ENCODE peak calls at places on chromosomes 6 and 20, in ten cellular contexts. I is mesendoderm; P is NCI-H1694 treated with DMSO at 0.1 percent for 48 hours; D is MCF 10A; V is PC-9; S is heart left ventricle; W is astrocyte of the cerebellum; R is SK-N-SH; X is activated naive CD4-positive, alpha-beta T cell treated with anti-CD3 and anti-CD28 coated beads, Interleukin-2, amount 50 U/mL, for 72 hours; T is smooth muscle cell of the brain vasculature. N is an unnamed sample.

GRCh38 chr6:83436674-83437073 is 5.8 kb upstream of the ME1 start:
- DNase-seq in I (no peak), P (no peak), D (no peak), V (no peak), S (no peak), W (no peak), R (no peak), X (no peak), T (no peak), N (no peak)

GRCh38 chr6:108002365-108003221 is 44.6 kb upstream of the SEC63 start:
- DNase-seq in I (peak), P (no peak), D (peak), V (no peak), S (no peak), W (no peak), R (no peak), X (no peak), T (no peak), N (peak)

GRCh38 chr20:36010745-36011326 is 42.4 kb downstream of the CNBD2 start:
- DNase-seq in I (peak), P (no peak), D (no peak), V (no peak), S (no peak), W (no peak), R (no peak), X (no peak), T (no peak), N (no peak)

GRCh38 chr6:21883528-21883927 is 290.0 kb downstream of the SOX4 start:
- DNase-seq in I (no peak), P (no peak), D (no peak), V (no peak), S (no peak), W (no peak), R (no peak), X (no peak), T (no peak), N (no peak)

GRCh38 chr20:58619847-58620431 is 31.1 kb upstream of the STX16 start:
- DNase-seq in I (peak), P (no peak), D (no peak), V (no peak), S (peak), W (no peak), R (no peak), X (no peak), T (no peak), N (peak)

GRCh38 chr6:162344935-162345599 is 382.5 kb downstream of the PRKN start:
- DNase-seq in I (no peak), P (no peak), D (peak), V (no peak), S (no peak), W (no peak), R (no peak), X (no peak), T (no peak), N (no peak)

GRCh38 chr20:45052698-45053440 is 48.1 kb downstream of the KCNS1 start:
- DNase-seq in I (no peak), P (no peak), D (no peak), V (no peak), S (no peak), W (peak), R (no peak), X (no peak), T (peak), N (no peak)

GRCh38 chr6:38997128-38997761 is 51.3 kb upstream of the GLP1R start:
- DNase-seq in I (peak), P (no peak), D (peak), V (no peak), S (peak), W (no peak), R (peak), X (no peak), T (no peak), N (no peak)

GRCh38 chr20:10609276-10609675 is 64.5 kb downstream of the JAG1 start:
- DNase-seq in I (no peak), P (no peak), D (peak), V (no peak), S (no peak), W (no peak), R (no peak), X (no peak), T (no peak), N (no peak)

GRCh38 chr6:27791182-27791939 is 120.8 kb downstream of the OR2B2 start:
- DNase-seq in I (peak), P (peak), D (peak), V (peak), S (no peak), W (no peak), R (peak), X (no peak), T (no peak), N (peak)

GRCh38 chr6:14799928-14800327 is 445.9 kb upstream of the JARID2 start:
- DNase-seq in I (peak), P (no peak), D (peak), V (peak), S (no peak), W (peak), R (peak), X (no peak), T (peak), N (peak)

GRCh38 chr20:46298374-46298773 is 9.9 kb downstream of the CDH22 start:
- DNase-seq in I (no peak), P (no peak), D (no peak), V (no peak), S (no peak), W (no peak), R (no peak), X (no peak), T (no peak), N (no peak)

GRCh38 chr6:140677781-140678528 is 1303.5 kb upstream of the CITED2 start:
- DNase-seq in I (no peak), P (no peak), D (no peak), V (no peak), S (no peak), W (no peak), R (no peak), X (no peak), T (no peak), N (no peak)

GRCh38 chr6:14200047-14200446 is 82.5 kb downstream of the CD83 start:
- DNase-seq in I (no peak), P (no peak), D (peak), V (no peak), S (no peak), W (no peak), R (no peak), X (no peak), T (no peak), N (no peak)

GRCh38 chr6:14441371-14441781 is 323.8 kb downstream of the CD83 start:
- DNase-seq in I (no peak), P (peak), D (no peak), V (no peak), S (no peak), W (no peak), R (no peak), X (no peak), T (no peak), N (no peak)

GRCh38 chr6:24273471-24273870 is 84.4 kb downstream of the DCDC2 start:
- DNase-seq in I (no peak), P (no peak), D (peak), V (no peak), S (no peak), W (no peak), R (no peak), X (no peak), T (no peak), N (peak)

GRCh38 chr6:163996491-163996890 is 582.0 kb downstream of the QKI start:
- DNase-seq in I (no peak), P (no peak), D (no peak), V (no peak), S (no peak), W (no peak), R (no peak), X (no peak), T (no peak), N (no peak)

GRCh38 chr20:43961541-43962471 is 47.2 kb downstream of the TOX2 start:
- DNase-seq in I (peak), P (no peak), D (no peak), V (no peak), S (no peak), W (no peak), R (peak), X (peak), T (no peak), N (no peak)

GRCh38 chr20:18686696-18687095 is 98.8 kb downstream of the DTD1 start:
- DNase-seq in I (no peak), P (no peak), D (no peak), V (no peak), S (no peak), W (no peak), R (no peak), X (no peak), T (no peak), N (no peak)

GRCh38 chr20:46011631-46012482 is 3.1 kb downstream of the MMP9 start:
- DNase-seq in I (peak), P (no peak), D (no peak), V (peak), S (peak), W (no peak), R (peak), X (no peak), T (no peak), N (peak)

GRCh38 chr6:13302291-13302690 is 26.0 kb downstream of the TBC1D7 start:
- DNase-seq in I (no peak), P (no peak), D (no peak), V (no peak), S (no peak), W (no peak), R (no peak), X (no peak), T (no peak), N (no peak)

GRCh38 chr6:130796313-130796905 is 30.8 kb upstream of the SMLR1 start:
- DNase-seq in I (peak), P (no peak), D (peak), V (peak), S (no peak), W (peak), R (peak), X (no peak), T (peak), N (no peak)

N was measured in RKO.